ENCODE peak calls at places on chromosomes 16 and 17, in five cellular contexts. One of them, this sample, is unnamed. For H3K4me1, the result is how much of the 10 kb centered on the place peaks cover.

GRCh38 chr17:1709971-1710806 is at the start of gene TLCD2:
- DNase-seq in uterus: peak
- DNase-seq in H9: peak
- DNase-seq in CD8-positive, alpha-beta T cell: no peak
- DNase-seq in Peyer's patch: peak
- DNase-seq in this sample: peak

GRCh38 chr17:4497101-4497824 is 1.4 kb upstream of the SPNS2 start:
- DNase-seq in uterus: no peak
- DNase-seq in H9: no peak
- DNase-seq in CD8-positive, alpha-beta T cell: no peak
- DNase-seq in Peyer's patch: no peak
- DNase-seq in this sample: no peak

GRCh38 chr16:89700649-89701424 is 668 bp downstream of the SPATA2L start:
- DNase-seq in uterus: peak
- DNase-seq in H9: peak
- DNase-seq in CD8-positive, alpha-beta T cell: peak
- DNase-seq in Peyer's patch: peak
- DNase-seq in this sample: peak

GRCh38 chr17:13306310-13306962 is 288.6 kb upstream of the ELAC2 start:
- DNase-seq in uterus: no peak
- DNase-seq in H9: peak
- DNase-seq in CD8-positive, alpha-beta T cell: no peak
- DNase-seq in Peyer's patch: no peak
- DNase-seq in this sample: peak

GRCh38 chr17:45690876-45691275 is 93.2 kb upstream of the CRHR1 start:
- DNase-seq in uterus: no peak
- DNase-seq in H9: no peak
- DNase-seq in CD8-positive, alpha-beta T cell: no peak
- DNase-seq in Peyer's patch: no peak
- DNase-seq in this sample: no peak

GRCh38 chr17:32877164-32877764 is 340 bp upstream of the MYO1D start:
- DNase-seq in uterus: peak
- DNase-seq in H9: peak
- DNase-seq in CD8-positive, alpha-beta T cell: peak
- DNase-seq in Peyer's patch: peak
- DNase-seq in this sample: peak

GRCh38 chr17:33603794-33604193 is 310.7 kb upstream of the ASIC2 start:
- DNase-seq in uterus: no peak
- DNase-seq in H9: no peak
- DNase-seq in CD8-positive, alpha-beta T cell: no peak
- DNase-seq in Peyer's patch: no peak
- DNase-seq in this sample: no peak

GRCh38 chr16:2142942-2143868 is 5.2 kb upstream of the RAB26 start:
- DNase-seq in uterus: no peak
- DNase-seq in H9: peak
- DNase-seq in CD8-positive, alpha-beta T cell: no peak
- DNase-seq in Peyer's patch: no peak
- DNase-seq in this sample: no peak

GRCh38 chr16:3508736-3509135 is 7.9 kb downstream of the CLUAP1 start:
- DNase-seq in uterus: no peak
- DNase-seq in H9: peak
- DNase-seq in CD8-positive, alpha-beta T cell: no peak
- DNase-seq in Peyer's patch: no peak
- DNase-seq in this sample: no peak

GRCh38 chr16:87132361-87133014 is 184.7 kb downstream of the C16orf95 start:
- DNase-seq in uterus: no peak
- DNase-seq in H9: no peak
- DNase-seq in CD8-positive, alpha-beta T cell: no peak
- DNase-seq in Peyer's patch: no peak
- DNase-seq in this sample: no peak

GRCh38 chr16:2196162-2196980 is at the start of gene CASKIN1:
- DNase-seq in uterus: no peak
- DNase-seq in H9: no peak
- DNase-seq in CD8-positive, alpha-beta T cell: no peak
- DNase-seq in Peyer's patch: no peak
- DNase-seq in this sample: peak

GRCh38 chr16:67019171-67019570 is 9.8 kb upstream of the CBFB start:
- DNase-seq in uterus: peak
- DNase-seq in H9: no peak
- DNase-seq in CD8-positive, alpha-beta T cell: no peak
- DNase-seq in Peyer's patch: no peak
- DNase-seq in this sample: no peak

GRCh38 chr17:34241062-34241461 is 14.0 kb upstream of the CCL2 start:
- DNase-seq in uterus: no peak
- DNase-seq in H9: no peak
- DNase-seq in CD8-positive, alpha-beta T cell: no peak
- DNase-seq in Peyer's patch: no peak
- DNase-seq in this sample: no peak

GRCh38 chr16:56989988-56990387 is 631 bp downstream of the NLRC5 start:
- DNase-seq in uterus: no peak
- DNase-seq in H9: no peak
- DNase-seq in CD8-positive, alpha-beta T cell: no peak
- DNase-seq in Peyer's patch: no peak
- DNase-seq in this sample: no peak
- H3K4me1 ChIP-seq in uterus: under half
- H3K4me1 ChIP-seq in H9: under half
- H3K4me1 ChIP-seq in CD8-positive, alpha-beta T cell: half or more
- H3K4me1 ChIP-seq in Peyer's patch: under half
- H3K4me1 ChIP-seq in this sample: under half

DNA sequence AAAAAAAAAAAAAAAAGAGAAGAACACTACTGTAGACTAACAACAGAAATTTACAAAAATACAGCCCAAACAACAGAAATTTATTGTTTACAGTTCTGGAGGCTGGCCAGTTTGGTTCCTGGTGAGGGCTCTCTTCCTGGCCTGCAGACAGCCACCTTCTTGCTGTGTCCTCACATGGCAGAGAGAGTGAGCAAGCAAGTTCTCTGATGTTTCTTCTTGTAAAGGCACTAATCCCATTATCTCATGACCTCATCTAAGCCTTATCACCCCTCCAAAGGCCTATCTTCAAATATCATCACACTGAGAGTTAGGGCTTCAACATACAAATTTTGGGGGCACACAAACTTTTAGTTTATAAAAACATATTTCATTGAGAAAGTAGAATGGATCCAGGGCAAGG is 7.3 kb downstream of the ARSG start:
- DNase-seq in uterus: no peak
- DNase-seq in H9: no peak
- DNase-seq in CD8-positive, alpha-beta T cell: no peak
- DNase-seq in Peyer's patch: no peak
- DNase-seq in this sample: no peak
- H3K4me1 ChIP-seq in uterus: under half
- H3K4me1 ChIP-seq in H9: under half
- H3K4me1 ChIP-seq in CD8-positive, alpha-beta T cell: under half
- H3K4me1 ChIP-seq in Peyer's patch: under half
- H3K4me1 ChIP-seq in this sample: under half

GRCh38 chr16:69190046-69190588 is 3.2 kb downstream of the SNTB2 start:
- DNase-seq in uterus: no peak
- DNase-seq in H9: no peak
- DNase-seq in CD8-positive, alpha-beta T cell: no peak
- DNase-seq in Peyer's patch: no peak
- DNase-seq in this sample: no peak
- H3K4me1 ChIP-seq in uterus: under half
- H3K4me1 ChIP-seq in H9: under half
- H3K4me1 ChIP-seq in CD8-positive, alpha-beta T cell: under half
- H3K4me1 ChIP-seq in Peyer's patch: under half
- H3K4me1 ChIP-seq in this sample: under half

DNA sequence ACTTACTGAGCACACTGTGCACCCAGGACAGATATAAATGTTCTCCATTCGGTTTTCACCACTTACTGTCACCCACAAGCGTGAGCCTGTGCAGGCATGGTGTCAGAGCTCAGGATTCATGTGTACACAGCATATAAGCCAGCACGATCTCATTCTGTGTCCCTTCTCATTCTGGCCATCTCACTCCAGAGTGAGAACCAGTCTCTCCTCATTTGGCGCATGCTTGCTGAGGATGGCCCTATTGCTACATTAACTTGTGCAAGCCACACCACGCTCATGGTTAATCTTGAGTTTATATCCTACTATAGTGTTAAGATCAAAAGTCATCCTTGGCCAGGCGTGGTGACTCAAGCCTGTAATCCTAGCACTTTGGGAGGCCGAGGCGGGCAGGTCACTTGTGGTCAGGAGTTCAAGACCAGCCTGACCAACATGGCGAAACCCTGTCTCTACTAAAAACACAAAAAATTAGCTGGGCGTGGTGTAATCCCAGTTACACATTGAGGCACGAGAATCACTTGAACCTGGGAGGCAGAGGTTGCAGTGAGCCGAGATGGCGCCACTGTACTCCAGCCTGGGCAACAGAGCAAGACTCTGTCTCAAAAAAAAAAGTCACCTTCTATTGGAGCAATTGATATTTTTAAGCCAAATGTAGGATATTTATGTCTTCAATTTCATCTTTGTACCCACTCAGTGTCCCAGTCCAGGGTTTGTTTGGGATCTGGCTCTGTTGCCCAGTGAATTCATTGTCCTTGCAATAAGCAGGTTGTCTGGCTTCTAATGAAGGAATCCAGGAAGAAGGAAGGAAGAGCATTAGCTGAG is 20.9 kb downstream of the SOCS1 start:
- DNase-seq in uterus: no peak
- DNase-seq in H9: no peak
- DNase-seq in CD8-positive, alpha-beta T cell: no peak
- DNase-seq in Peyer's patch: no peak
- DNase-seq in this sample: no peak
- H3K4me1 ChIP-seq in uterus: under half
- H3K4me1 ChIP-seq in H9: under half
- H3K4me1 ChIP-seq in CD8-positive, alpha-beta T cell: under half
- H3K4me1 ChIP-seq in Peyer's patch: under half
- H3K4me1 ChIP-seq in this sample: under half

GRCh38 chr16:71473891-71474290 is 11.8 kb upstream of the ZNF23 start:
- DNase-seq in uterus: no peak
- DNase-seq in H9: no peak
- DNase-seq in CD8-positive, alpha-beta T cell: no peak
- DNase-seq in Peyer's patch: no peak
- DNase-seq in this sample: no peak
- H3K4me1 ChIP-seq in uterus: under half
- H3K4me1 ChIP-seq in H9: under half
- H3K4me1 ChIP-seq in CD8-positive, alpha-beta T cell: under half
- H3K4me1 ChIP-seq in Peyer's patch: under half
- H3K4me1 ChIP-seq in this sample: under half

GRCh38 chr17:81518113-81518784 is 5.7 kb upstream of the ACTG1 start:
- DNase-seq in uterus: no peak
- DNase-seq in H9: peak
- DNase-seq in CD8-positive, alpha-beta T cell: no peak
- DNase-seq in Peyer's patch: no peak
- DNase-seq in this sample: peak
- H3K4me1 ChIP-seq in uterus: under half
- H3K4me1 ChIP-seq in H9: under half
- H3K4me1 ChIP-seq in CD8-positive, alpha-beta T cell: under half
- H3K4me1 ChIP-seq in Peyer's patch: under half
- H3K4me1 ChIP-seq in this sample: under half